ENCODE peak calls at places on chromosome 4, in eight cellular contexts. G is left lung, J is lower lobe of right lung, T is left ventricle myocardium inferior, D is transverse colon, R is body of pancreas, L is sigmoid colon, M is tibial nerve. Q is an unnamed sample.

GRCh38 chr4:67393699-67394281 is 151.5 kb downstream of the CENPC start:
- DNase-seq in G (no peak), J (no peak), T (no peak), L (no peak), D (no peak), R (peak; percentile 21), M (peak; percentile 68), Q (no peak)

GRCh38 chr4:2714071-2714770 is 41.9 kb downstream of the TNIP2 start:
- DNase-seq in L (peak; percentile 69), G (peak; percentile 28), J (no peak), T (peak; percentile 26), M (no peak), D (no peak), R (peak; percentile 70), Q (peak; percentile 28)

GRCh38 chr4:3642806-3643517 is 110.7 kb upstream of the LRPAP1 start:
- DNase-seq in D (no peak), R (no peak), T (no peak), J (no peak), L (no peak), G (no peak), M (no peak), Q (no peak)

GRCh38 chr4:75658881-75659280 is 14.3 kb downstream of the G3BP2 start:
- DNase-seq in D (no peak), T (no peak), J (no peak), L (no peak), M (no peak), R (no peak), G (no peak), Q (no peak)

GRCh38 chr4:82989567-82990429 is 20.8 kb downstream of the LIN54 start:
- DNase-seq in G (no peak), J (no peak), T (no peak), D (no peak), L (no peak), M (no peak), R (no peak), Q (no peak)

GRCh38 chr4:32858971-32859370 is 2138.8 kb downstream of the PCDH7 start:
- DNase-seq in D (no peak), M (no peak), J (no peak), T (no peak), R (no peak), G (no peak), L (no peak), Q (no peak)

GRCh38 chr4:57410331-57411052 is 300.3 kb upstream of the IGFBP7 start:
- DNase-seq in R (no peak), G (no peak), T (no peak), L (peak; percentile 68), M (peak; percentile 19), J (no peak), D (no peak), Q (no peak)

GRCh38 chr4:81723927-81724587 is 252.3 kb upstream of the RASGEF1B start:
- DNase-seq in L (peak; percentile 70), G (no peak), J (no peak), T (no peak), D (peak; percentile 31), M (peak; percentile 63), R (peak; percentile 49), Q (no peak)

GRCh38 chr4:74379912-74380311 is 15.0 kb downstream of the EREG start:
- DNase-seq in T (no peak), R (no peak), M (no peak), L (no peak), J (no peak), G (no peak), D (no peak), Q (no peak)

GRCh38 chr4:85644061-85644460 is 169.1 kb downstream of the ARHGAP24 start:
- DNase-seq in J (no peak), L (no peak), D (no peak), G (no peak), M (no peak), R (no peak), T (no peak), Q (no peak)

GRCh38 chr4:57114973-57115372 is 4.8 kb upstream of the IGFBP7 start:
- DNase-seq in R (no peak), M (no peak), J (no peak), D (no peak), L (no peak), G (no peak), T (no peak), Q (no peak)

GRCh38 chr4:3118281-3118680 is 43.8 kb downstream of the HTT start:
- DNase-seq in G (no peak), T (no peak), M (no peak), R (no peak), D (no peak), L (no peak), J (no peak), Q (no peak)

GRCh38 chr4:76987153-76987562 is 37.6 kb downstream of the SEPTIN11 start:
- DNase-seq in J (no peak), R (peak; percentile 56), T (peak; percentile 34), L (peak; percentile 80), G (no peak), D (no peak), M (no peak), Q (no peak)
- TF ChIP-seq CTCF in J (no peak), R (no peak), T (no peak), L (no peak), G (no peak), D (no peak), M (no peak), Q (no peak)

GRCh38 chr4:184151988-184152485 is 65.6 kb downstream of the ENPP6 start:
- DNase-seq in T (no peak), L (no peak), R (no peak), M (no peak), G (no peak), J (no peak), D (no peak), Q (no peak)

GRCh38 chr4:184157322-184157721 is 60.4 kb downstream of the ENPP6 start:
- DNase-seq in J (no peak), M (no peak), T (no peak), L (no peak), D (no peak), G (no peak), R (no peak), Q (no peak)

GRCh38 chr4:184153781-184154542 is 63.7 kb downstream of the ENPP6 start:
- DNase-seq in G (no peak), M (peak; percentile 18), L (no peak), T (no peak), D (no peak), J (no peak), R (no peak), Q (no peak)

GRCh38 chr4:184150102-184150839 is 67.4 kb downstream of the ENPP6 start:
- DNase-seq in T (no peak), L (no peak), G (no peak), D (no peak), J (no peak), R (peak; percentile 34), M (no peak), Q (no peak)

DNA sequence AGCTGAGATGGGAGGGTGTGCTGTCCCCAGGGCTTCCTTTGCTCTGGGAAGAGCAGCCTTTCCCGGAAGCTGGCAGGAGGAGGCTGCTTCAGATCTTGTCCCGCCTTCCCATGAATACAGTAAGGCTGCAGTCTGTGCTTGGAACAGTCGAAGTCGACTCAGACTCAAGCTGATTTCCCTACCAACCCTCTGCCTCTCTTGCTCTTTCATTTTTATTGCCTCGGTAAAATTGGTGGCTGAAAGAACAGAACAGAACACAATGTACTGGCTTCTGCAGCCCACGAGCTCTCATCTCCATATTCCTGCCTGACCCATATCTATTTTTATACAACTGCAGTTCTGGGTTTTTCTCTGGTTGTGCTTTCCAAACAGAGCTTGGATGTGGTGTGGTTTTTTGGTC is 61.5 kb downstream of the ENPP6 start:
- DNase-seq in R (no peak), L (peak; percentile 71), G (no peak), M (no peak), J (no peak), D (no peak), T (no peak), Q (no peak)
- H3K27ac ChIP-seq in R (no peak overlapping the region), L (peak overlapping the region; percentile 74), G (no peak overlapping the region), M (peak overlapping the region; percentile 52), J (peak overlapping the region; percentile 42), D (peak overlapping the region; percentile 60), T (peak overlapping the region; percentile 73), Q (no peak overlapping the region)

DNA sequence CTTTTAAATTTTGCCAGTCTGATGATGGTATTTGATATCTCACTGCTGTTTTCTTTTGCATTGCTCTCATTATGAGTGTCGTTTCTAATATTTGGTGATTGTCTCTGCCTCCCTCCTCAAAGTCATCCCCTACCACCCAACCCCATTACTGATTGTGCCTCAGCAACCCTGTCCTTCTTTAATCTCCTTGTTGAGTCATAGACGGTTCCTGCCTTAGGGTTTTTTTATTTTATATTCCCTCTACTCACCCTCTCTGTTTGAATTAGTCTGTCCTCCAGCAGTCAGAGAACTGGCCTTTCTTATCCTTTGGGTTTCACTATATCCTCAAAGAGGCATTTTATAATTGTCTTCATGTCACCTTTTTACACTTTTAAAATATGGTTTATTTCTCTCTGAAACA is 409.3 kb upstream of the CPEB2 start:
- DNase-seq in R (no peak), M (no peak), T (no peak), G (no peak), J (no peak), L (no peak), D (no peak), Q (no peak)
- H3K9me3 ChIP-seq in R (no peaks in the 10 kb centered on the region), M (no peaks in the 10 kb centered on the region), T (no peaks in the 10 kb centered on the region), G (no peaks in the 10 kb centered on the region), J (no peaks in the 10 kb centered on the region), L (no peaks in the 10 kb centered on the region), D (no peaks in the 10 kb centered on the region), Q (no peaks in the 10 kb centered on the region)

DNA sequence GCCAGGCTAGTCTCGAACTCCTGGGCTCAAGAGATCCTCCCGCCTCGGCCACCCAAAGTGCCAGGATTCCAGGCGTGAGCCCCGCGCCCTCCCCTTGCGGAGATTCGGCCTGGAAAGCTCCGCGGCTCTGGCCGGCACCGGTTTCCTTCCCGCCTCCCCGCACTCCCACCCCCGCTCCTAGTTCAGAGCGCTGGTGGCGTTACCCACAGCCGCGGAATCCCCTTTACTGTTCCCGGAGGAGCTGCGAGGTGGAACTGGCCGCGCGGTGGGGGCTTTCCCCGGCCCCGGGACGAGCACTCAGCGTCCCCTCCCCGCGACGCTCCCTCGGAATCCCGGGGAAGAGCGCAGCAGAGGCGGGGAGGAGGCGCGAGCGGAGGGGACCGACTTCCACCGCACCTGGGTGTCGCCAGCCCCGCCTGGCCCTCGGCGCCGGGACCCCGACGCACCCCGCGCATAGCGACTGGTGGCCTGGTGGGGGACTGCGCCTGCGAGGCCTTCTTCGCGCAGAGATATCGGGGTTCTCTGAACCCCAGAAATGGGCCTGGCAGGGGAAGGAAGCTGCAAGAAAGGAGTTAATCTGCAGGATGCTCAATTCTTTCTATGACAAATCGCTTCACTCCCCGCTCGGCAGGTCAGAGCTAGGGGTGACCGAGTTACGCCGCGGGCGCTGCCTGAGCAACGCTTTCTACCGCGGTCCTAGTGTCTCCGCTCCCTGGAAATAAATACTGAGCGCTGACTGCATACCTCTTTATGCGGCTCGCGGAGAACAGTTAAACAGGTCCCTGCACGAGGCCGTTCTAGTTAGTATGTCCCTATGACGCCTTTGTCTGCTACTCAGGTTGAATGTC is 14.6 kb upstream of the SLC25A4 start:
- DNase-seq in D (peak; percentile 22), M (no peak), R (peak; percentile 41), J (peak; percentile 57), L (no peak), G (no peak), T (peak; percentile 26), Q (peak; percentile 9)
- TF ChIP-seq CTCF in D (peak; percentile 11), M (peak; percentile 33), R (peak; percentile 26), J (no peak), L (no peak), G (peak; percentile 22), T (peak; percentile 46), Q (peak; percentile 23)